ENCODE peak calls at places on chromosomes 4 and X, in seven cellular contexts. J is upper lobe of left lung; O is stimulated activated naive CD8-positive, alpha-beta T cell treated with anti-CD3 and anti-CD28 coated beads, Interleukin-15, Interleukin-2, amounts not matched to agents 100 U/mL and 50 U/mL, for 24 hours; V is pancreas; A is activated T-cell treated with anti-CD3 and anti-CD28 coated beads, Interleukin-2, amount 50 U/mL, for 72 hours; F is left cardiac atrium; B is naive thymus-derived CD8-positive, alpha-beta T cell. N is an unnamed sample.

GRCh38 chr4:77015390-77015789 is 60.4 kb downstream of the CCNI start:
- ATAC-seq in J (no peak), O (no peak), B (no peak), F (no peak), A (peak), V (no peak), N (no peak)

GRCh38 chr4:10182446-10183424 is 66.1 kb upstream of the WDR1 start:
- ATAC-seq in V (no peak), B (no peak), F (no peak), O (peak), J (no peak), A (peak), N (peak)

GRCh38 chr4:74738756-74739155 is 55.6 kb downstream of the BTC start:
- ATAC-seq in V (no peak), B (no peak), F (no peak), J (no peak), A (no peak), O (no peak), N (no peak)

GRCh38 chr4:120921456-120922389 is 803 bp downstream of the PRDM5 start:
- ATAC-seq in V (peak), J (peak), A (peak), B (peak), O (peak), F (peak), N (peak)

GRCh38 chr4:151841107-151841506 is 80.3 kb upstream of the GATB start:
- ATAC-seq in J (no peak), F (no peak), O (no peak), A (no peak), V (no peak), B (no peak), N (no peak)

GRCh38 chrX:113906168-113906567 is 677.7 kb upstream of the HTR2C start:
- ATAC-seq in V (no peak), J (no peak), F (peak), B (no peak), O (no peak), A (no peak), N (no peak)

GRCh38 chr4:3115637-3116300 is 41.3 kb downstream of the HTT start:
- ATAC-seq in J (peak), O (no peak), A (no peak), V (peak), F (no peak), B (no peak), N (no peak)

GRCh38 chrX:103171353-103171752 is 43.6 kb upstream of the BEX4 start:
- ATAC-seq in A (no peak), V (no peak), O (no peak), J (no peak), B (no peak), F (no peak), N (no peak)

GRCh38 chr4:182628540-182628939 is 288.6 kb downstream of the DCTD start:
- ATAC-seq in F (no peak), V (peak), J (no peak), B (no peak), O (no peak), A (no peak), N (no peak)

GRCh38 chr4:69044247-69044646 is 52.0 kb upstream of the UGT2B7 start:
- ATAC-seq in O (no peak), F (no peak), V (no peak), J (no peak), B (no peak), A (no peak), N (no peak)

GRCh38 chr4:1675136-1675801 is 8.8 kb downstream of the FAM53A start:
- ATAC-seq in V (no peak), J (no peak), B (no peak), O (no peak), A (no peak), F (no peak), N (no peak)

GRCh38 chr4:3073158-3074077 is 920 bp downstream of the HTT-AS start:
- ATAC-seq in O (peak), V (peak), J (no peak), F (no peak), B (no peak), A (peak), N (no peak)

GRCh38 chr4:9893329-9894108 is 112.1 kb downstream of the DRD5 start:
- ATAC-seq in V (no peak), F (peak), B (no peak), A (no peak), J (no peak), O (no peak), N (no peak)

GRCh38 chr4:63348735-63349673 is 1060.2 kb downstream of the TECRL start:
- ATAC-seq in O (no peak), F (no peak), V (no peak), J (peak), B (no peak), A (no peak), N (no peak)

GRCh38 chr4:150173854-150174398 is 95.7 kb downstream of the DCLK2 start:
- ATAC-seq in B (no peak), A (no peak), J (no peak), F (peak), V (no peak), O (no peak), N (no peak)

GRCh38 chr4:87034527-87034926 is 99.7 kb downstream of the AFF1 start:
- ATAC-seq in A (peak), B (no peak), O (peak), F (no peak), V (no peak), J (no peak), N (peak)

GRCh38 chrX:51803833-51804232 is 60.6 kb downstream of the GSPT2 start:
- ATAC-seq in V (no peak), B (no peak), O (no peak), F (no peak), A (no peak), J (no peak), N (no peak)

GRCh38 chr4:113502883-113503282 is 258.7 kb downstream of the CAMK2D start:
- ATAC-seq in B (no peak), A (no peak), V (no peak), J (no peak), F (peak), O (no peak), N (no peak)

GRCh38 chrX:9942086-9942485 is 25.1 kb upstream of the CLDN34 start:
- ATAC-seq in B (peak), O (peak), F (no peak), A (peak), J (no peak), V (no peak), N (peak)

GRCh38 chrX:111465664-111466063 is 45.8 kb upstream of the SERTM2 start:
- ATAC-seq in A (no peak), B (no peak), F (no peak), J (no peak), O (no peak), V (no peak), N (no peak)

GRCh38 chrX:35382966-35383365 is 415.2 kb upstream of the MAGEB16 start:
- ATAC-seq in A (no peak), O (no peak), F (no peak), J (no peak), V (no peak), B (no peak), N (no peak)

GRCh38 chr4:11535333-11535732 is 106.6 kb upstream of the HS3ST1 start:
- ATAC-seq in A (no peak), V (no peak), F (no peak), J (no peak), O (no peak), B (no peak), N (no peak)

GRCh38 chrX:16466640-16467432 is 183.1 kb upstream of the S100G start:
- ATAC-seq in O (no peak), J (no peak), F (no peak), A (no peak), V (no peak), B (no peak), N (no peak)

GRCh38 chr4:179634862-179635261 is 2192.6 kb upstream of the AGA start:
- ATAC-seq in B (no peak), O (no peak), V (no peak), J (no peak), F (no peak), A (no peak), N (no peak)

GRCh38 chr4:9976781-9977180 is 44.5 kb downstream of the SLC2A9 start:
- ATAC-seq in A (peak), B (no peak), O (no peak), J (no peak), V (no peak), F (no peak), N (no peak)

GRCh38 chrX:38839269-38839668 is 38.0 kb downstream of the MID1IP1 start:
- ATAC-seq in V (peak), A (no peak), B (no peak), J (no peak), F (no peak), O (no peak), N (no peak)

GRCh38 chr4:175470141-175470540 is 341.9 kb downstream of the GPM6A start:
- ATAC-seq in V (no peak), B (no peak), J (no peak), O (no peak), F (no peak), A (no peak), N (no peak)

GRCh38 chrX:65726708-65727107 is 59.3 kb downstream of the MSN start:
- ATAC-seq in J (no peak), F (no peak), O (no peak), B (no peak), V (no peak), A (no peak), N (no peak)

GRCh38 chrX:46803140-46803539 is 33.7 kb upstream of the RP2 start:
- ATAC-seq in V (no peak), J (no peak), F (no peak), O (no peak), B (no peak), A (no peak), N (no peak)

GRCh38 chrX:15680401-15680800 is 15.8 kb upstream of the CLTRN start:
- ATAC-seq in J (no peak), A (peak), V (no peak), B (no peak), F (no peak), O (no peak), N (no peak)

GRCh38 chr4:13325744-13326143 is 158.4 kb downstream of the RAB28 start:
- ATAC-seq in B (no peak), F (no peak), A (no peak), V (no peak), O (no peak), J (no peak), N (no peak)

GRCh38 chr4:144659493-144659892 is 13.5 kb downstream of the HHIP start:
- ATAC-seq in O (no peak), F (no peak), V (no peak), B (no peak), A (no peak), J (no peak), N (no peak)

GRCh38 chrX:28205905-28206304 is 224.7 kb upstream of the DCAF8L1 start:
- ATAC-seq in A (no peak), V (no peak), O (no peak), B (no peak), J (no peak), F (no peak), N (no peak)

GRCh38 chrX:50903387-50904027 is 7.0 kb upstream of the BMP15 start:
- ATAC-seq in F (peak), O (no peak), A (no peak), V (peak), B (no peak), J (peak), N (no peak)

GRCh38 chr4:173531085-173531965 is 1.3 kb upstream of the HAND2 start:
- ATAC-seq in O (peak), B (no peak), F (no peak), A (no peak), J (no peak), V (no peak), N (no peak)

GRCh38 chr4:139184129-139184528 is 7.1 kb upstream of the ELF2 start:
- ATAC-seq in J (peak), B (no peak), A (no peak), O (no peak), V (peak), F (no peak), N (no peak)

GRCh38 chr4:113820164-113820563 is 58.6 kb upstream of the CAMK2D start:
- ATAC-seq in B (no peak), F (no peak), A (no peak), O (no peak), V (no peak), J (no peak), N (no peak)

GRCh38 chr4:184016742-184017668 is 111.9 kb downstream of the STOX2 start:
- ATAC-seq in O (no peak), V (no peak), J (no peak), F (no peak), B (no peak), A (no peak), N (no peak)

GRCh38 chr4:155999743-156000142 is 46.1 kb upstream of the CTSO start:
- ATAC-seq in B (no peak), F (no peak), J (no peak), A (no peak), V (no peak), O (no peak), N (no peak)

GRCh38 chr4:25821267-25821666 is 41.5 kb downstream of the SEL1L3 start:
- ATAC-seq in A (no peak), F (no peak), O (no peak), V (no peak), B (no peak), J (no peak), N (no peak)

N was measured in activated CD4-positive, CD25-positive, alpha-beta regulatory T cell treated with anti-CD3 and anti-CD28 coated beads, Interleukin-2, amount 50 U/mL, for 24 hours.